ENCODE peak calls at places on chromosomes 6 and 20, in four cellular contexts. One of them, this sample, is unnamed.

GRCh38 chr20:48338717-48339116 is 489.1 kb downstream of the PREX1 start:
- DNase-seq in A549: no peak
- DNase-seq in lower leg skin: no peak
- DNase-seq in breast epithelium: no peak
- DNase-seq in this sample: no peak

GRCh38 chr6:34912715-34913464 is 23.8 kb downstream of the ANKS1A start:
- DNase-seq in A549: no peak
- DNase-seq in lower leg skin: no peak
- DNase-seq in breast epithelium: no peak
- DNase-seq in this sample: no peak

GRCh38 chr6:21163110-21163837 is 430.3 kb upstream of the SOX4 start:
- DNase-seq in A549: no peak
- DNase-seq in lower leg skin: no peak
- DNase-seq in breast epithelium: no peak
- DNase-seq in this sample: no peak

GRCh38 chr6:149963212-149963461 is 606 bp upstream of the ULBP1 start:
- DNase-seq in A549: peak
- DNase-seq in lower leg skin: no peak
- DNase-seq in breast epithelium: no peak
- DNase-seq in this sample: no peak

GRCh38 chr6:132115714-132116366 is 164.7 kb upstream of the CCN2 start:
- DNase-seq in A549: no peak
- DNase-seq in lower leg skin: no peak
- DNase-seq in breast epithelium: no peak
- DNase-seq in this sample: no peak

GRCh38 chr6:131998255-131998982 is 47.2 kb upstream of the CCN2 start:
- DNase-seq in A549: no peak
- DNase-seq in lower leg skin: no peak
- DNase-seq in breast epithelium: no peak
- DNase-seq in this sample: no peak

GRCh38 chr20:8190043-8190880 is 58.2 kb downstream of the PLCB1 start:
- DNase-seq in A549: no peak
- DNase-seq in lower leg skin: no peak
- DNase-seq in breast epithelium: no peak
- DNase-seq in this sample: no peak

GRCh38 chr20:53914861-53915458 is 155.4 kb downstream of the BCAS1 start:
- DNase-seq in A549: no peak
- DNase-seq in lower leg skin: no peak
- DNase-seq in breast epithelium: no peak
- DNase-seq in this sample: no peak

GRCh38 chr6:3032986-3033385 is 33.3 kb downstream of the NQO2 start:
- DNase-seq in A549: peak
- DNase-seq in lower leg skin: no peak
- DNase-seq in breast epithelium: no peak
- DNase-seq in this sample: no peak

GRCh38 chr6:24858154-24858801 is 59.6 kb upstream of the ARMH2 start:
- DNase-seq in A549: no peak
- DNase-seq in lower leg skin: peak
- DNase-seq in breast epithelium: no peak
- DNase-seq in this sample: no peak

GRCh38 chr6:50087231-50087954 is 37.7 kb upstream of the DEFB112 start:
- DNase-seq in A549: no peak
- DNase-seq in lower leg skin: no peak
- DNase-seq in breast epithelium: no peak
- DNase-seq in this sample: no peak

GRCh38 chr6:24658573-24659511 is 7.9 kb downstream of the TDP2 start:
- DNase-seq in A549: peak
- DNase-seq in lower leg skin: no peak
- DNase-seq in breast epithelium: no peak
- DNase-seq in this sample: no peak

GRCh38 chr6:47076422-47077344 is 34.6 kb upstream of the ADGRF1 start:
- DNase-seq in A549: no peak
- DNase-seq in lower leg skin: no peak
- DNase-seq in breast epithelium: no peak
- DNase-seq in this sample: no peak

GRCh38 chr20:24100370-24101011 is 111.9 kb upstream of the GGTLC1 start:
- DNase-seq in A549: peak
- DNase-seq in lower leg skin: peak
- DNase-seq in breast epithelium: no peak
- DNase-seq in this sample: no peak

GRCh38 chr6:41967312-41968287 is 26.0 kb upstream of the CCND3 start:
- DNase-seq in A549: peak
- DNase-seq in lower leg skin: no peak
- DNase-seq in breast epithelium: no peak
- DNase-seq in this sample: no peak

GRCh38 chr20:1632228-1632577 is 12.4 kb upstream of the SIRPB1 start:
- DNase-seq in A549: no peak
- DNase-seq in lower leg skin: no peak
- DNase-seq in breast epithelium: no peak
- DNase-seq in this sample: no peak

GRCh38 chr20:9218412-9219001 is 149.6 kb downstream of the PLCB4 start:
- DNase-seq in A549: no peak
- DNase-seq in lower leg skin: no peak
- DNase-seq in breast epithelium: no peak
- DNase-seq in this sample: no peak

GRCh38 chr6:35719830-35720733 is 16.8 kb upstream of the ARMC12 start:
- DNase-seq in A549: no peak
- DNase-seq in lower leg skin: peak
- DNase-seq in breast epithelium: no peak
- DNase-seq in this sample: no peak

GRCh38 chr20:53635189-53635588 is 41.5 kb upstream of the ZNF217 start:
- DNase-seq in A549: no peak
- DNase-seq in lower leg skin: no peak
- DNase-seq in breast epithelium: no peak
- DNase-seq in this sample: no peak

GRCh38 chr6:25014806-25015560 is 79.2 kb upstream of the RIPOR2 start:
- DNase-seq in A549: peak
- DNase-seq in lower leg skin: peak
- DNase-seq in breast epithelium: peak
- DNase-seq in this sample: no peak

GRCh38 chr20:39111359-39112195 is 149.4 kb downstream of the DHX35 start:
- DNase-seq in A549: no peak
- DNase-seq in lower leg skin: no peak
- DNase-seq in breast epithelium: no peak
- DNase-seq in this sample: no peak

GRCh38 chr6:25302677-25303128 is 23.5 kb downstream of the CARMIL1 start:
- DNase-seq in A549: peak
- DNase-seq in lower leg skin: no peak
- DNase-seq in breast epithelium: no peak
- DNase-seq in this sample: no peak

GRCh38 chr6:70673601-70674000 is 5.9 kb downstream of the SMAP1 start:
- DNase-seq in A549: no peak
- DNase-seq in lower leg skin: no peak
- DNase-seq in breast epithelium: no peak
- DNase-seq in this sample: no peak

GRCh38 chr20:38685853-38686473 is 38.3 kb upstream of the SLC32A1 start:
- DNase-seq in A549: peak
- DNase-seq in lower leg skin: no peak
- DNase-seq in breast epithelium: no peak
- DNase-seq in this sample: no peak

GRCh38 chr6:133610974-133611373 is 277.9 kb upstream of the TCF21 start:
- DNase-seq in A549: peak
- DNase-seq in lower leg skin: no peak
- DNase-seq in breast epithelium: no peak
- DNase-seq in this sample: no peak

GRCh38 chr6:92132446-92132845 is 1286.9 kb downstream of the EPHA7 start:
- DNase-seq in A549: no peak
- DNase-seq in lower leg skin: no peak
- DNase-seq in breast epithelium: no peak
- DNase-seq in this sample: no peak

DNA sequence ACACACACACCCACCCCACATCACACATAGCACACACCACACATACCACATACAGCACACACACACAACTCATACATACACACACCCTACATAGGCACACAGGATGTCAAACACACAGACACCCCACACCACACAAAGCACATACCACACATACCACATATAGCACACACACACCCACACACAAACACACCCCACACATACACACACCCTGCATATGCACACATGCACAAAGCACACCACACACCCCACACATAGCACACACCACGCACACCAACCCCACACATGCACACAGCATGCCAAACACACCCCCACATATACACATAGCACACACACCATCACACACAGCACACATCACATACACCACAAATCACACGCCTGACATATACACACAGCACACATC is 79.1 kb downstream of the RAMACL start:
- DNase-seq in A549: no peak
- DNase-seq in lower leg skin: no peak
- DNase-seq in breast epithelium: no peak
- DNase-seq in this sample: no peak
- TF ChIP-seq CTCF in A549: no peak
- TF ChIP-seq CTCF in lower leg skin: no peak
- TF ChIP-seq CTCF in breast epithelium: no peak
- TF ChIP-seq CTCF in this sample: no peak

GRCh38 chr6:129235167-129236072 is 352.5 kb downstream of the LAMA2 start:
- DNase-seq in A549: no peak
- DNase-seq in lower leg skin: no peak
- DNase-seq in breast epithelium: no peak
- DNase-seq in this sample: no peak

GRCh38 chr6:129239825-129240491 is 357.0 kb downstream of the LAMA2 start:
- DNase-seq in A549: no peak
- DNase-seq in lower leg skin: no peak
- DNase-seq in breast epithelium: no peak
- DNase-seq in this sample: no peak

GRCh38 chr6:129238991-129239390 is 356.1 kb downstream of the LAMA2 start:
- DNase-seq in A549: no peak
- DNase-seq in lower leg skin: no peak
- DNase-seq in breast epithelium: no peak
- DNase-seq in this sample: no peak

GRCh38 chr6:129233458-129234134 is 350.7 kb downstream of the LAMA2 start:
- DNase-seq in A549: no peak
- DNase-seq in lower leg skin: no peak
- DNase-seq in breast epithelium: no peak
- DNase-seq in this sample: no peak

DNA sequence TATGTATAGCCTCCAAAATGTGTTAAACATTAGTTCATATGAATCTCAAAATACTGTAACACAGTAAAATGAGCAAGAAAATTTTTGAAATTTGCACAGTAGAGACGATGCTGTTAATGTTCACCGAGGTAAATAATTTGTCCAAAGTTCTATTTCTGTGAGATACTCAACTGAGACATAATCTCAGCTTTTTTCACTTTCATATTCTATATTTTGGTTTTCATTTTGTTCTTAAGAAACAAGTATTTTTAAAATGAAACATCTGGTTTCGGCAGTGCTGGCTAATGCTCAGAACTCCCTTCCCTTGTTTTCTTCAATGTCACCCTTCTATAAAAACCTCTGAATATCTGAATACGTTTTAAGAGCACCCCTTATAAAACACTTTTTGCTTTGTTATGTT is 353.2 kb downstream of the LAMA2 start:
- DNase-seq in A549: no peak
- DNase-seq in lower leg skin: no peak
- DNase-seq in breast epithelium: no peak
- DNase-seq in this sample: no peak
- H3K4me3 ChIP-seq in A549: no peak
- H3K4me3 ChIP-seq in lower leg skin: no peak
- H3K4me3 ChIP-seq in breast epithelium: no peak
- H3K4me3 ChIP-seq in this sample: no peak

GRCh38 chr20:327041-327945 is 1.9 kb downstream of the SOX12 start:
- DNase-seq in A549: peak
- DNase-seq in lower leg skin: peak
- DNase-seq in breast epithelium: peak
- DNase-seq in this sample: peak
- TF ChIP-seq POLR2A in A549: peak
- TF ChIP-seq POLR2A in lower leg skin: no peak
- TF ChIP-seq POLR2A in breast epithelium: no peak
- TF ChIP-seq POLR2A in this sample: no peak

DNA sequence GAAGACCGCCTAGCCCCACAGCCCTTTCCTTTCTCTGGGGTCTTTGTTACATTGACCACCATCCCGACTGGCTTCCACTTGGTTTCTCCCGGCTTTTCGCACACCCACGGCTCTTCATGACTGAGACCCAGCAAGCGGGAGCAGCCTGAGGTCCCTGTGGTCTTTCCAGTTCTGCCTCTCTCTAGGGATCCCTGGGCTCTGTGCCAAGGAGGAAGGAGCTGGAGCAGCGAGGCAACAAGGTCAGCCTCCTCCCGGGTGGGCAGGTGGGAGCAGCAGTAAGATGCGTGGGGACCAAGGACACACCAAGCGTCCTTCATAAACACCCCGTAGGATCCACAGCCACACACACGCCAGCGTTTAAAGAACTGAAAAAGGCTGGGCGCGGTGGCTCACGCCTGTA is 29.6 kb upstream of the MRGBP start:
- DNase-seq in A549: no peak
- DNase-seq in lower leg skin: no peak
- DNase-seq in breast epithelium: peak
- DNase-seq in this sample: no peak
- TF ChIP-seq CTCF in A549: no peak
- TF ChIP-seq CTCF in lower leg skin: no peak
- TF ChIP-seq CTCF in breast epithelium: no peak
- TF ChIP-seq CTCF in this sample: no peak

GRCh38 chr6:39929039-39929732 is 5.1 kb downstream of the MOCS1 start:
- DNase-seq in A549: no peak
- DNase-seq in lower leg skin: no peak
- DNase-seq in breast epithelium: no peak
- DNase-seq in this sample: no peak
- H3K4me3 ChIP-seq in A549: no peak
- H3K4me3 ChIP-seq in lower leg skin: no peak
- H3K4me3 ChIP-seq in breast epithelium: no peak
- H3K4me3 ChIP-seq in this sample: no peak

GRCh38 chr6:148307400-148307799 is 35.2 kb upstream of the SASH1 start:
- DNase-seq in A549: no peak
- DNase-seq in lower leg skin: peak
- DNase-seq in breast epithelium: no peak
- DNase-seq in this sample: no peak
- TF ChIP-seq POLR2A in A549: no peak
- TF ChIP-seq POLR2A in lower leg skin: no peak
- TF ChIP-seq POLR2A in breast epithelium: no peak
- TF ChIP-seq POLR2A in this sample: no peak

GRCh38 chr20:23021941-23022340 is 13.2 kb upstream of the SSTR4 start:
- DNase-seq in A549: no peak
- DNase-seq in lower leg skin: no peak
- DNase-seq in breast epithelium: no peak
- DNase-seq in this sample: no peak

GRCh38 chr20:23020230-23020629 is 14.9 kb upstream of the SSTR4 start:
- DNase-seq in A549: no peak
- DNase-seq in lower leg skin: no peak
- DNase-seq in breast epithelium: no peak
- DNase-seq in this sample: no peak

GRCh38 chr20:23019403-23019802 is 15.7 kb upstream of the SSTR4 start:
- DNase-seq in A549: peak
- DNase-seq in lower leg skin: no peak
- DNase-seq in breast epithelium: no peak
- DNase-seq in this sample: no peak

GRCh38 chr20:23022849-23023248 is 12.3 kb upstream of the SSTR4 start:
- DNase-seq in A549: no peak
- DNase-seq in lower leg skin: no peak
- DNase-seq in breast epithelium: no peak
- DNase-seq in this sample: no peak

GRCh38 chr20:23021541-23021940 is 13.6 kb upstream of the SSTR4 start:
- DNase-seq in A549: no peak
- DNase-seq in lower leg skin: no peak
- DNase-seq in breast epithelium: no peak
- DNase-seq in this sample: no peak
- TF ChIP-seq CTCF in A549: no peak
- TF ChIP-seq CTCF in lower leg skin: no peak
- TF ChIP-seq CTCF in breast epithelium: no peak
- TF ChIP-seq CTCF in this sample: no peak

This sample was measured in esophagus squamous epithelium.